ENCODE peak calls at places on chromosomes 7 and 10, in five cellular contexts. R is SK-N-SH, P is transverse colon, X is ovary, G is A549. O is an unnamed sample.

GRCh38 chr10:132363921-132364593 is 32.1 kb downstream of the LRRC27 start:
- DNase-seq in X (no peak), P (no peak), R (peak), G (peak), O (peak)

GRCh38 chr7:107966701-107967100 is 36.3 kb downstream of the LAMB1 start:
- DNase-seq in R (no peak), P (no peak), X (no peak), G (no peak), O (no peak)

GRCh38 chr7:97075928-97076327 is 41.6 kb upstream of the SDHAF3 start:
- DNase-seq in P (peak), G (no peak), R (no peak), X (no peak), O (no peak)

GRCh38 chr7:90111-91063 is 102.0 kb upstream of the FAM20C start:
- DNase-seq in R (no peak), X (no peak), G (no peak), P (no peak), O (peak)

GRCh38 chr7:153641202-153641601 is 411.0 kb upstream of the DPP6 start:
- DNase-seq in X (no peak), P (no peak), G (no peak), R (no peak), O (peak)

GRCh38 chr7:116930156-116930913 is 23.0 kb upstream of the ST7 start:
- DNase-seq in P (peak), R (peak), G (peak), X (peak), O (peak)

GRCh38 chr10:70139997-70140250 is 6.6 kb downstream of the TYSND1 start:
- DNase-seq in P (no peak), G (no peak), R (no peak), X (no peak), O (peak)

GRCh38 chr7:136925556-136925955 is 57.1 kb downstream of the CHRM2 start:
- DNase-seq in P (no peak), X (no peak), G (no peak), R (no peak), O (no peak)

GRCh38 chr10:17335065-17335464 is 107.0 kb downstream of the VIM start:
- DNase-seq in R (no peak), G (no peak), P (no peak), X (no peak), O (no peak)

GRCh38 chr10:63633677-63634487 is 112.7 kb downstream of the REEP3 start:
- DNase-seq in G (peak), R (peak), P (no peak), X (no peak), O (no peak)

GRCh38 chr7:55160539-55160938 is 141.7 kb downstream of the EGFR start:
- DNase-seq in P (no peak), G (no peak), R (no peak), X (no peak), O (no peak)

GRCh38 chr10:86968994-86969355 is 693 bp downstream of the ADIRF start:
- DNase-seq in X (peak), P (no peak), R (no peak), G (no peak), O (peak)

GRCh38 chr7:139294241-139294640 is 46.9 kb upstream of the FMC1 start:
- DNase-seq in G (no peak), P (no peak), X (no peak), R (no peak), O (no peak)

GRCh38 chr7:132455306-132455705 is 121.0 kb downstream of the PLXNA4 start:
- DNase-seq in R (no peak), X (no peak), G (no peak), P (no peak), O (no peak)

GRCh38 chr10:130371686-130372085 is 235.5 kb downstream of the GLRX3 start:
- DNase-seq in G (no peak), P (no peak), X (no peak), R (no peak), O (peak)

GRCh38 chr7:35875292-35875691 is 74.4 kb downstream of the SEPTIN7 start:
- DNase-seq in P (no peak), R (no peak), X (no peak), G (no peak), O (no peak)

GRCh38 chr7:106139253-106140251 is 27.4 kb upstream of the SYPL1 start:
- DNase-seq in X (no peak), P (peak), R (no peak), G (no peak), O (peak)

GRCh38 chr10:103666751-103667150 is 173.2 kb downstream of the NEURL1 start:
- DNase-seq in P (no peak), X (no peak), R (no peak), G (no peak), O (no peak)

GRCh38 chr7:39098506-39098905 is 120.8 kb downstream of the POU6F2 start:
- DNase-seq in X (no peak), R (no peak), G (no peak), P (no peak), O (no peak)

GRCh38 chr7:94394058-94394398 is 667 bp upstream of the COL1A2 start:
- DNase-seq in R (peak), G (no peak), P (no peak), X (peak), O (peak)

GRCh38 chr10:133049639-133050038 is 38.1 kb upstream of the ADGRA1 start:
- DNase-seq in R (no peak), X (no peak), G (no peak), P (no peak), O (no peak)

GRCh38 chr7:22435720-22436119 is 64.3 kb downstream of the STEAP1B start:
- DNase-seq in X (no peak), R (no peak), G (no peak), P (no peak), O (no peak)

GRCh38 chr10:125982256-125982948 is 86.0 kb downstream of the FANK1 start:
- DNase-seq in P (peak), G (peak), X (peak), R (peak), O (no peak)

GRCh38 chr7:126535176-126535575 is 717.6 kb downstream of the GRM8 start:
- DNase-seq in R (no peak), P (no peak), G (no peak), X (no peak), O (no peak)

GRCh38 chr7:114988755-114989154 is 66.9 kb downstream of the MDFIC start:
- DNase-seq in P (peak), R (no peak), G (peak), X (peak), O (peak)

GRCh38 chr10:77293785-77294184 is 343.8 kb downstream of the KCNMA1 start:
- DNase-seq in R (no peak), P (no peak), X (no peak), G (no peak), O (no peak)

GRCh38 chr7:30750574-30751256 is 1.2 kb upstream of the INMT start:
- DNase-seq in P (peak), X (no peak), R (no peak), G (no peak), O (peak)

GRCh38 chr10:124545756-124546369 is 84.2 kb downstream of the LHPP start:
- DNase-seq in R (no peak), G (no peak), X (no peak), P (no peak), O (no peak)

GRCh38 chr10:73644015-73644743 is 2.9 kb upstream of the MYOZ1 start:
- DNase-seq in X (peak), P (peak), G (peak), R (peak), O (peak)
- TF ChIP-seq EP300 in X (no peak), P (no peak), G (no peak), R (no peak), O (no peak)

DNA sequence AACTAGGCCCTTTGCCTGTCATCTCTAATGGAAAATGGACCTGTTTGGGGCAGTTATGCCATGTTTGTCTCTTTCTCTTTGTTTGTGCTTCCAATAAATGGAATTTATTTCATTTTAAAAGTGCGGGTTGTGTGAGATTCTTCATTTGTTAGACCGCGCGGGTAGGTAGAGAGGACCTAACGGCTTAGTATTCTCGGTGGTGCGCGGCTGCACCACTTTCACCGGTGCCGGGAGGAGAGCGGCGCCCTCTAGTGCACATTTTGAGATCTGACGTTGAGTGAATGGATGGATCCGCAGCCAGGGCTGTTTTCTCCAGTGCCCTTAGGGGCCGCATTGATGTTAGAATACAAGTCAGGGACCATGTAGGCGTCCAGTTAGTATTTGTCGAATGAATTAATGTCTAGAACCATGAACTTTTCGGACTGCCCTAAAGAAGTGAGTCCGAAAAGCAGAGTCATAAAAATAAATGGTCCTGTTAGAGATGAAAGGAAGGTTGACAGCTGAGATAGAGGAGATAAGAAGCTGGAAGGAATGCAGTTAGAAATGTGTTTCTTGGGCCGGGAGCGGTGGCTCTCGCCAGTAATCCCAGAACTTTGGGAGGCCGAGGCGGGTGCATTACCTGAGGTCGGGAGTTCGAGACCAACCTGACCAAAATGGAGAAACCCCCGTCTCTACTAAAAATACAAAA is 29.3 kb upstream of the GIMAP8 start:
- DNase-seq in X (peak), P (peak), R (peak), G (peak), O (peak)
- TF ChIP-seq EP300 in X (no peak), P (no peak), R (no peak), G (no peak), O (no peak)

GRCh38 chr7:42242381-42242780 is 5.4 kb upstream of the GLI3 start:
- DNase-seq in R (no peak), X (no peak), P (no peak), G (no peak), O (no peak)
- TF ChIP-seq EP300 in R (no peak), X (no peak), P (no peak), G (no peak), O (no peak)

DNA sequence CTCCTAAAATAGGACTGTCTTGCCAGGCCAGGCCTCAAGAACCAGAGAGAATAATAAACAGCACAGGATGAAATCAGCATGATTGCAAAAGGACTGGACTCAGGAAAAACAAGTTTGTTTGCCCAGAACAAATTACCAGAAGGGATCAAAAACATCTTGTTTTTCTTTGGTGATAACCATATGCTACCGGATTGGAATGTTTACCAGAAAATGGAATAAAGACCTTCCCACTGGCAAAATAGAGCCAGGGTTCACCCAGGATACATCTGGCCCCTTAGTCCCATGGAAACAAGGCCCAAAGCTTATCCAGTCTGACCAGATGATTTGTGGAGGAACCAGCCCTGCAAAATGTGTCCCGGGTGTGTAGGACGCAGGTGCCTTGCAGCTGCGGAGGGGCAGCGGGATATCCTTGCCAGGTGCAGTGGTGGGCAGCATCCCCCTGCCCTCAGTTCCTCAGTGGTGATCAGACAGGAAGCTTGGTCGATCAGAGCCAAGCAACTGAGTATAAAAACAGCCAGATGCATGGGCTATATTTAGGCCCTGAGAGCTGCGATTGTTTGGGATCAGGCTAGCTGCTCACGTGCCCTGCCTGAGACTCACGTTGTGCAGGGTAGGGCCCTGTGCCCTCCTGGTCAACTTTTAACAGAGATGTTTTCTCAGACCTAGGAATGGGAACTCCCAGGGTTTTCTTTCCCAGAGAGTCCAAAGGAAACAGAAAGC is 4.6 kb upstream of the ZNF22 start:
- DNase-seq in G (no peak), R (no peak), X (peak), P (no peak), O (peak)
- TF ChIP-seq EP300 in G (no peak), R (no peak), X (no peak), P (no peak), O (no peak)

GRCh38 chr7:80781561-80781979 is 137.3 kb downstream of the SEMA3C start:
- DNase-seq in X (peak), P (peak), G (no peak), R (no peak), O (peak)
- TF ChIP-seq EP300 in X (no peak), P (no peak), G (peak), R (peak), O (no peak)